ENCODE peak calls at places on chromosomes 6 and 20, in four cellular contexts. W is SHP77, X is EH, V is HS-5. Q is an unnamed sample.

GRCh38 chr6:25713802-25714201 is 40.7 kb upstream of the SLC17A4 start:
- DNase-seq in V (no peak), W (no peak), X (no peak), Q (no peak)

GRCh38 chr6:141290871-141291270 is 841.9 kb upstream of the GJE1 start:
- DNase-seq in V (no peak), W (no peak), X (peak; percentile 11), Q (no peak)

GRCh38 chr20:57008217-57008616 is 258.2 kb downstream of the BMP7 start:
- DNase-seq in X (peak; percentile 52), W (no peak), V (no peak), Q (no peak)

GRCh38 chr6:157668034-157668401 is 155.0 kb upstream of the SNX9 start:
- DNase-seq in X (no peak), V (no peak), W (no peak), Q (no peak)

GRCh38 chr6:106746660-106747059 is 117.3 kb downstream of the QRSL1 start:
- DNase-seq in V (peak; percentile 84), X (peak; percentile 23), W (peak; percentile 81), Q (no peak)

GRCh38 chr6:18431581-18431980 is 44.4 kb downstream of the RNF144B start:
- DNase-seq in X (no peak), W (no peak), V (no peak), Q (no peak)

GRCh38 chr6:42935322-42935721 is 6.0 kb downstream of the CNPY3 start:
- DNase-seq in V (no peak), W (no peak), X (no peak), Q (no peak)

GRCh38 chr6:40539853-40540252 is 47.3 kb downstream of the LRFN2 start:
- DNase-seq in V (no peak), W (no peak), X (no peak), Q (no peak)

GRCh38 chr6:159941286-159942113 is 27.4 kb upstream of the IGF2R start:
- DNase-seq in V (no peak), W (no peak), X (peak; percentile 66), Q (peak; percentile 15)

GRCh38 chr6:139416146-139416545 is 41.7 kb upstream of the CITED2 start:
- DNase-seq in V (no peak), W (no peak), X (peak; percentile 33), Q (no peak)

GRCh38 chr6:25769983-25770382 is 15.4 kb downstream of the SLC17A4 start:
- DNase-seq in X (peak; percentile 21), W (no peak), V (peak; percentile 10), Q (no peak)

Q was measured in hippocampal formation.